ENCODE peak calls at places on chromosomes 2 and 18, in seven cellular contexts. T is GM13976; N is CD4-positive, alpha-beta T cell; R is WTC11; V is activated CD4-positive, alpha-beta T cell treated with anti-CD3 and anti-CD28 coated beads for 1 hour; Q is activated CD8-positive, alpha-beta T cell treated with anti-CD3 and anti-CD28 coated beads for 36 hours; O is H4. Y is an unnamed sample.
A peak's percentile ranks its signal among the peaks of the same experiment; 100 is the strongest.

GRCh38 chr2:38835015-38835601 is 40.6 kb downstream of the DHX57 start:
- DNase-seq in T (no peak), N (no peak), R (no peak), V (no peak), Q (no peak), O (no peak), Y (peak; percentile 11)

GRCh38 chr2:212926948-212927347 is 224.5 kb downstream of the IKZF2 start:
- DNase-seq in T (no peak), N (no peak), R (no peak), V (no peak), Q (no peak), O (no peak), Y (no peak)

GRCh38 chr2:230405824-230406223 is 10.2 kb upstream of the SP100 start:
- DNase-seq in T (no peak), N (no peak), R (no peak), V (no peak), Q (no peak), O (no peak), Y (no peak)

GRCh38 chr2:60852282-60852860 is 29.0 kb upstream of the REL start:
- DNase-seq in T (no peak), N (no peak), R (no peak), V (no peak), Q (no peak), O (no peak), Y (no peak)

GRCh38 chr2:69994166-69994565 is 32.7 kb upstream of the ASPRV1 start:
- DNase-seq in T (no peak), N (no peak), R (no peak), V (no peak), Q (no peak), O (no peak), Y (no peak)

GRCh38 chr2:206989306-206989705 is 50.0 kb downstream of the CPO start:
- DNase-seq in T (peak; percentile 49), N (no peak), R (peak; percentile 52), V (no peak), Q (peak; percentile 26), O (peak; percentile 26), Y (peak; percentile 72)

GRCh38 chr2:197803033-197803444 is 1.4 kb upstream of the PLCL1 start:
- DNase-seq in T (peak; percentile 51), N (no peak), R (no peak), V (no peak), Q (peak; percentile 33), O (peak; percentile 41), Y (peak; percentile 36)

GRCh38 chr2:128552141-128552805 is 233.6 kb upstream of the HS6ST1 start:
- DNase-seq in T (no peak), N (no peak), R (no peak), V (no peak), Q (no peak), O (no peak), Y (no peak)

GRCh38 chr2:46984642-46985476 is 69.3 kb upstream of the MCFD2 start:
- DNase-seq in T (peak; percentile 69), N (no peak), R (no peak), V (no peak), Q (peak; percentile 80), O (peak; percentile 94), Y (no peak)

GRCh38 chr2:113058998-113059960 is at the start of gene IL36RN:
- DNase-seq in T (no peak), N (no peak), R (no peak), V (no peak), Q (no peak), O (no peak), Y (no peak)

GRCh38 chr2:155895016-155895415 is 437.5 kb downstream of the NR4A2 start:
- DNase-seq in T (no peak), N (no peak), R (no peak), V (no peak), Q (no peak), O (no peak), Y (no peak)

GRCh38 chr2:16774980-16775963 is 109.6 kb upstream of the CYRIA start:
- DNase-seq in T (no peak), N (no peak), R (peak; percentile 39), V (no peak), Q (no peak), O (no peak), Y (peak; percentile 51)

GRCh38 chr18:48342588-48342987 is 66.6 kb downstream of the ZBTB7C start:
- DNase-seq in T (no peak), N (no peak), R (no peak), V (no peak), Q (no peak), O (no peak), Y (no peak)

GRCh38 chr18:31010601-31011000 is 31.9 kb downstream of the DSC3 start:
- DNase-seq in T (no peak), N (no peak), R (no peak), V (no peak), Q (no peak), O (no peak), Y (no peak)

GRCh38 chr18:8319798-8320477 is 289.3 kb upstream of the RAB12 start:
- DNase-seq in T (no peak), N (no peak), R (no peak), V (no peak), Q (no peak), O (no peak), Y (no peak)

GRCh38 chr2:49961346-49961745 is 807.0 kb upstream of the FSHR start:
- DNase-seq in T (no peak), N (no peak), R (no peak), V (no peak), Q (no peak), O (no peak), Y (no peak)

GRCh38 chr2:162385516-162385915 is 41.6 kb downstream of the GCA start:
- DNase-seq in T (no peak), N (no peak), R (no peak), V (no peak), Q (no peak), O (no peak), Y (no peak)

GRCh38 chr2:149924549-149925213 is 337.1 kb upstream of the MMADHC start:
- DNase-seq in T (no peak), N (no peak), R (no peak), V (no peak), Q (no peak), O (no peak), Y (no peak)

GRCh38 chr2:127784965-127785518 is 25.9 kb downstream of the WDR33 start:
- DNase-seq in T (no peak), N (no peak), R (no peak), V (no peak), Q (no peak), O (no peak), Y (no peak)

GRCh38 chr18:8701546-8702118 is 3.7 kb upstream of the MTCL1 start:
- DNase-seq in T (no peak), N (no peak), R (no peak), V (no peak), Q (no peak), O (peak; percentile 75), Y (no peak)

GRCh38 chr18:49155857-49156256 is 205.1 kb upstream of the SMAD7 start:
- DNase-seq in T (no peak), N (no peak), R (no peak), V (no peak), Q (no peak), O (no peak), Y (no peak)

Y was measured in iPS-NIHi11.